ENCODE peak calls at places on chromosome 10, in eight cellular contexts. N, W, B, O, Q, H, R and S are unnamed samples.

GRCh38 chr10:79443338-79444242 is 1.8 kb downstream of the ZCCHC24 start:
- DNase-seq in R (no peak), H (no peak), W (peak; percentile 8), Q (peak; percentile 75), N (no peak), O (no peak), B (no peak), S (no peak)

GRCh38 chr10:45152726-45153125 is 152.0 kb downstream of the ZNF22 start:
- DNase-seq in R (no peak), N (no peak), Q (no peak), B (no peak), H (no peak), W (no peak), O (no peak), S (no peak)

GRCh38 chr10:14022052-14022451 is 308.7 kb downstream of the FRMD4A start:
- DNase-seq in O (no peak), Q (no peak), H (no peak), R (no peak), W (no peak), B (no peak), N (no peak), S (no peak)

GRCh38 chr10:68406815-68407585 is at the start of gene RUFY2:
- DNase-seq in Q (peak; percentile 85), W (peak; percentile 81), H (peak; percentile 80), N (peak; percentile 84), R (peak; percentile 82), O (peak; percentile 87), B (peak; percentile 96), S (peak; percentile 96)

GRCh38 chr10:27297848-27298524 is 57.4 kb upstream of the ACBD5 start:
- DNase-seq in B (no peak), W (no peak), R (no peak), Q (no peak), O (no peak), N (no peak), H (no peak), S (no peak)

GRCh38 chr10:28995497-28995896 is 293.4 kb upstream of the LYZL1 start:
- DNase-seq in B (no peak), H (no peak), Q (no peak), W (no peak), O (no peak), R (no peak), N (no peak), S (no peak)

GRCh38 chr10:113047605-113047962 is 97.5 kb downstream of the TCF7L2 start:
- DNase-seq in N (no peak), Q (no peak), R (no peak), O (peak; percentile 70), B (no peak), W (peak; percentile 59), H (no peak), S (peak; percentile 60)

GRCh38 chr10:30111340-30111980 is 52.1 kb upstream of the JCAD start:
- DNase-seq in O (no peak), R (no peak), Q (no peak), N (peak; percentile 24), W (no peak), H (no peak), B (no peak), S (no peak)

GRCh38 chr10:93139059-93139658 is 65.5 kb downstream of the CYP26A1 start:
- DNase-seq in R (no peak), O (no peak), H (no peak), W (no peak), N (no peak), B (no peak), Q (no peak), S (no peak)

GRCh38 chr10:86365346-86366032 is 1.1 kb downstream of the GRID1 start:
- DNase-seq in O (peak; percentile 58), N (no peak), Q (peak; percentile 71), H (no peak), B (no peak), W (no peak), R (no peak), S (peak; percentile 63)

GRCh38 chr10:110207805-110208613 is 604 bp downstream of the MXI1 start:
- DNase-seq in H (peak; percentile 53), N (peak; percentile 53), O (peak; percentile 77), R (peak; percentile 37), Q (no peak), B (peak; percentile 66), W (peak; percentile 52), S (peak; percentile 46)

GRCh38 chr10:73084209-73084608 is 12.5 kb downstream of the P4HA1 start:
- DNase-seq in W (no peak), Q (no peak), R (no peak), O (no peak), B (no peak), H (no peak), N (no peak), S (no peak)

GRCh38 chr10:92126100-92126650 is 164.7 kb downstream of the CPEB3 start:
- DNase-seq in Q (no peak), W (no peak), O (no peak), R (no peak), B (no peak), H (no peak), N (no peak), S (no peak)

GRCh38 chr10:119423510-119423874 is 119.0 kb downstream of the RGS10 start:
- DNase-seq in B (no peak), N (no peak), W (no peak), Q (no peak), R (no peak), H (no peak), O (no peak), S (no peak)

GRCh38 chr10:15433850-15434537 is 62.9 kb upstream of the FAM171A1 start:
- DNase-seq in Q (no peak), O (no peak), H (no peak), W (no peak), N (peak; percentile 50), B (peak; percentile 58), R (no peak), S (no peak)

GRCh38 chr10:49587981-49588380 is 22.1 kb upstream of the SLC18A3 start:
- DNase-seq in Q (no peak), O (no peak), N (no peak), B (no peak), W (no peak), R (no peak), H (no peak), S (no peak)

DNA sequence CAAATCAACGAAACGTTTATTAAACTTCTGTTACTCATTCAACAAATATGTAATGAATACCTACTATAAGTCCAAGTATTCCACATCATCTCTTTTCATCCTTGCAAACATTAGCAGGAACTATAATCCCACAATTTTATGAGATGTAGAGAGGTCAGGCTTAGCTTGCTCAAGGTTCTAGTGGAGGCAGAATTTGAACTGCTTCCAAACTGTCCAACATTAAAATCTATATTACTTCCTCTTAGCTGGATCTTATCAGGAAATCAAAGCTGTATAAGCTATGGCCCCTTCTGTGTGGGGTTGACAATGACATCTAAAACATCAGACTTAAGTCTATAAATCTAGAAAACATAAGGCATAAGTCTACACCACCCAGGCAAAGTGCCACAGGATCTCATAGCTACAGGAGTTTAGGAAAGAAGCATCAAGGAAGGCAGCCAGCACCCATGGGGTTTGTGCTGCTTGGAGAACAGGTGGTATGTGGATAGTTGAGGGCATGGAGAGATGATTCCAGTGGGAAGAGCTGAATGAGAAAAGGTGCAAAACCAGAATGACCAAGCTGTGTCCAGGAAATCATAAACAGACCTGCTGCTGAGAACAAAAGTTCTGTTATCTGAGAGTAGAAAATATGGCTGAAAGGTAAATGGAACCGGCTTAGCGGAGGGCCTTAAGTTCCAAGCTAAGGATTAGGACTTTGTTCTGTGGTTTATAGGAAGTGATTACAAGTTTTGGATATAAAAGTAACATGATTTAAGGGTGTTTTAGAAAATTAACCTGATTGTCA is 34.5 kb downstream of the PAPSS2 start:
- DNase-seq in W (no peak), O (no peak), B (no peak), H (peak; percentile 32), Q (no peak), N (peak; percentile 57), R (no peak), S (no peak)
- TF ChIP-seq EP300 in W (no peak), O (no peak), B (no peak), H (no peak), Q (no peak), N (no peak), R (no peak), S (no peak)

DNA sequence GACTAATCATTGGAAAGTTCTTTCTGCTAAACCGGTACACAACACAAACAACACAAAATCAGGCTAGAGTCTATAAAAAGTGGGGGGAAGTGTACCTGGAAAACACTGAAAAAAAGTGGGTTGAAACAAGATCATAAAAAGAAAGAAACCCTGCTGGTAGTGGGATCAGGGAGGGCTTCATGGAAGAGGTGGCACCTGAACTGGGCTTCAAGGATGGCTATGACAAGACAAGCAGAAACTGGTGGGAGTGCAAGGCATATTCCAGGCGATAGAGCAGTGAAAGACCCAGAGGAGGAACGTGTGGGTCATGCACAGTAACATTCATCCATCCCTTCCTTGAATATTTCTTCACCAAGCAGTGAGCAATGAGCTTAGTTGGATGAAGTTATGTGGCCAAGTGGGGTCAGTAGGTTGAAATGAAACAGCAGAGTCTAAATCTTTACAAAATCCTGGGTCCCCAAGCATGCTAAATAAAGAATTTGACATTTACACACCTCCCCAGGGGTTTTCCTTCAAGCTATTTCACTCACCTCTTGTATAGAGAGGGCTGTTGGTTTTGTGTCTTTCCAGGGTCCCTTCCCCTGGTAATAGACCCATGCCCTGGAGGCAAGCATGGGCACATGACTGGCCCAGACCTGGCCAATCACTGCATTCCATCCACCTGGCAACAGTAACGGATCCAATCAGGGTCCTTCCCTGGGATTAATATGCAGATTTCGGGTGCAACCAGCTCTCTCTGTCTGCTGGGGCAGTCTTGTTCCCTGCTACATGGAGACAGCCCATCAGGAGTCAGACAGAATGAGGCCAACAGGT is 38.2 kb downstream of the SPOCK2 start:
- DNase-seq in H (no peak), N (no peak), B (no peak), R (no peak), Q (no peak), O (no peak), W (no peak), S (no peak)
- TF ChIP-seq EP300 in H (no peak), N (no peak), B (no peak), R (no peak), Q (no peak), O (no peak), W (no peak), S (no peak)

DNA sequence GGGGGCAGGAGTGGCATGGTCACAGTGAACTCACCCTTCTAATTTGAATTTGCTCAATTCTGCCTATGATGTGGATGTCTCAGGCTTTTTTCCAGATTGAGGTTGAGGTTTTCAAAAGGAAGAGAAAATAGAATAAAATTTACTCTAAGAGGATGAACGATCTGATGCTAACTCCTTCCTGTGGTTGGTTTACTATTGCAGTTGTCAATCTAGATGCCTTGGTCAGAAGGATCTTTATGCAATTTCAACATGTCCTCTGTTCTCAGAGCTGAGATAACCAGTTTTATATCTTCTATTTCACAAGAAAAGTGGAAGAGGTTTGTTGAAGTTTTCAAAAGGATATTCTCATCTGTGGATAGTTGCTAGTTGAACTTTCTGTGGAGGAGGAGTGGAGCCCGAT is 150.7 kb upstream of the WDR11 start:
- DNase-seq in B (no peak), Q (no peak), R (no peak), O (no peak), N (no peak), H (no peak), W (no peak), S (no peak)
- TF ChIP-seq EP300 in B (no peak), Q (no peak), R (no peak), O (no peak), N (no peak), H (no peak), W (no peak), S (no peak)

DNA sequence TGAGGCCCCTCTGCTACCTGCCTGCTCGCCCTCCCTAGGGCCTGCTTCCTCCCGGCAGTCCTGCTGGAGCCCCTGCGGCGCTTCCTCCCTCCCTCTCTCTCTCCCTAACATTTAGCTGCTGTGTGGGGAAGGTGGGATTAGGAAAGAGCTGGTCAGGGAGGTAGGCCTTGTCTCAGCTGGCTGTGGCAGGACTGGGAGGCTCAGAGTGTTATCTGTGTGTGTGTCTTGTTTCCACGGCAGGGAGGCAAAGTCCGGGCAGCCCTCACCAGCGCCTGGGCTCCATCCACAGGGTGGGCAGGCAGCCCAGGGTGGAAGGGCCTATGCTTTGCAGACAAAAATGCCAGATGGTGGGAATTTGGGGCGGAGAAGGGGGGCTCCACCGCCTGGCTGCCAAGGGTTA is 105.7 kb downstream of the RPS24 start:
- DNase-seq in B (peak; percentile 65), R (no peak), N (no peak), O (no peak), Q (no peak), W (no peak), H (no peak), S (peak; percentile 27)
- TF ChIP-seq EP300 in B (no peak), R (no peak), N (no peak), O (no peak), Q (no peak), W (no peak), H (no peak), S (no peak)